ENCODE peak calls at places on chromosomes 3 and 15, in seven cellular contexts. D is psoas muscle, X is lung, U is breast epithelium, I is omental fat pad, L is right atrium auricular region, J is cardiac fibroblast. O is an unnamed sample.

GRCh38 chr3:3180421-3180820 is 930 bp upstream of the CRBN start:
- DNase-seq in U (no peak), D (no peak), J (no peak), X (no peak), I (no peak), L (no peak), O (no peak)

GRCh38 chr3:111072016-111072891 is 638 bp downstream of the NECTIN3 start:
- DNase-seq in L (no peak), U (no peak), X (no peak), I (no peak), D (peak), J (peak), O (peak)

GRCh38 chr3:63386568-63386967 is 108.5 kb downstream of the SYNPR start:
- DNase-seq in D (no peak), I (no peak), L (no peak), U (no peak), J (no peak), X (no peak), O (no peak)

GRCh38 chr3:134663646-134664456 is 13.0 kb upstream of the KY start:
- DNase-seq in X (no peak), J (peak), L (no peak), D (peak), U (no peak), I (no peak), O (no peak)

GRCh38 chr15:90818251-90819210 is 49.9 kb upstream of the FURIN start:
- DNase-seq in J (no peak), X (no peak), L (no peak), I (no peak), U (no peak), D (no peak), O (no peak)

GRCh38 chr3:170717410-170718402 is 131.8 kb upstream of the SLC7A14 start:
- DNase-seq in I (no peak), J (peak), D (peak), X (peak), U (no peak), L (peak), O (no peak)

GRCh38 chr3:73719877-73720276 is 95.1 kb upstream of the PDZRN3 start:
- DNase-seq in U (no peak), D (peak), J (peak), I (peak), X (no peak), L (no peak), O (no peak)

GRCh38 chr15:59892995-59893394 is 111.1 kb upstream of the FOXB1 start:
- DNase-seq in X (no peak), U (no peak), J (peak), L (no peak), I (no peak), D (no peak), O (no peak)

GRCh38 chr3:177928156-177928555 is 608.1 kb upstream of the KCNMB2 start:
- DNase-seq in I (no peak), L (no peak), U (no peak), D (no peak), J (peak), X (no peak), O (no peak)

GRCh38 chr3:154112146-154112545 is 9.0 kb upstream of the ARHGEF26 start:
- DNase-seq in I (no peak), D (no peak), L (no peak), J (no peak), U (no peak), X (no peak), O (no peak)

DNA sequence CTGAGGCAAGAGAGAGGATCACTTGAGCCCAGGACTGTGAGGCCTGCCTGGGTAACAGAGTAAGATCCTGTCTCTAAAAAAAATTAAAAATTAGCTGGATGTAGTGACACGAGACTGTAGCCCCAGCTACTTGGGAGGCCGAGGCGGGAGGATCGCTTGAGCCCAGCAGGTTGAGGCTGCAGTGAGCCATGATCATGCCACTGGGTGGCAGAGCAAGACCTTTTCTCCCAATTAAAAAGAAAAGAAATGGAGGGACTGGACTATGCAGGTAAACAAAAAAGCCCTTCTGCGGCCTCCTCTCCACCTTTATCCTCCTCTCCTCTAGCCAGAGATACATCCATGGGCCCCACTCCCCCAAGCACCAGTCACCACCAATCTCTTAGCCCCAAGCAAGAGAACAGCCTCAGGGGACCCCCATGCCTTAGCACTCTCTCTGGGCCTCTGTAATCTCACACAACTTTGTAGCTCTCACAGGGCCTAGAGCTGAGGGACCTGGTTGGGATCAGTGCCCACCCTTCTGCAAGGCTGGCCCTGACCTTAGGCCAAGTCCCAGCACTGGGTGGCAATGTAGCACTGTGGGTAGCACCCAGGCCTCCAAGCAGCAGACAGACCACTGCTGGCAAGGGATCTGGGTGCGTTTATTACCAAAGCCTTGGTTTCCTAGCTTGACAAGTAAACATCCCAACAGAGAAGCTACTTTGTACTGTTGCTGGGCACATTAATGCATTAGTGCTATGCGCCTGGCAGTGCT is 43.4 kb downstream of the FAM174B start:
- DNase-seq in I (no peak), L (no peak), J (no peak), X (no peak), U (no peak), D (no peak), O (no peak)
- TF ChIP-seq CTCF in I (no peak), L (no peak), J (no peak), X (no peak), U (no peak), D (no peak), O (no peak)

DNA sequence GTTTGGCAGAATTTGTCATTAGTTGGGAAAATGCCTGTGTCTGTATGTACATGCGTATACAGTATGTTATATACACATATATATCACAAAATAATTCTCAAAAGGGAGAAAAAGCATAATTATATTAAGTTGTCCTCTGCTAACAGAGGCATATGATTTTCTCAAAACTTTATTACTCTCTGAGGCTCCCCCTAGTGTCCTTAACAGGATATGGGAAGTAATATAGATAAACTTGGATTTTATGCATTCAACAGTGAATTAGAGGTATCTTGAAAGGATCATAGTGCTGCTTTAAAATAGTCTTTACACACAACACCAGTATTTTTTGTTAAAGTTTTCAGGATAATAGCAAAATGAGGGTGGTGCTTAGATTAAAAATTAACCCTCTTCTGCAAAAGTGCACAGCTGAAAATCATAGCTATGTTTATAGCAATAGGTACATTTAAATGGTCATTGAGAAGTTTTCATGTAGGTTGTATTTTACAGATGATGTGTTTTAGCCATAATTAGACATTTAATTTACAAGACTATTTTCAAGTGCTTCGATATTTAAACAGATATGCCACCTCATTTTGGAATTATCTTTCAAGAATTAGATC is 454.0 kb upstream of the ROBO2 start:
- DNase-seq in L (no peak), X (no peak), U (no peak), I (no peak), D (no peak), J (peak), O (no peak)
- TF ChIP-seq CTCF in L (no peak), X (no peak), U (no peak), I (no peak), D (peak), J (peak), O (peak)

DNA sequence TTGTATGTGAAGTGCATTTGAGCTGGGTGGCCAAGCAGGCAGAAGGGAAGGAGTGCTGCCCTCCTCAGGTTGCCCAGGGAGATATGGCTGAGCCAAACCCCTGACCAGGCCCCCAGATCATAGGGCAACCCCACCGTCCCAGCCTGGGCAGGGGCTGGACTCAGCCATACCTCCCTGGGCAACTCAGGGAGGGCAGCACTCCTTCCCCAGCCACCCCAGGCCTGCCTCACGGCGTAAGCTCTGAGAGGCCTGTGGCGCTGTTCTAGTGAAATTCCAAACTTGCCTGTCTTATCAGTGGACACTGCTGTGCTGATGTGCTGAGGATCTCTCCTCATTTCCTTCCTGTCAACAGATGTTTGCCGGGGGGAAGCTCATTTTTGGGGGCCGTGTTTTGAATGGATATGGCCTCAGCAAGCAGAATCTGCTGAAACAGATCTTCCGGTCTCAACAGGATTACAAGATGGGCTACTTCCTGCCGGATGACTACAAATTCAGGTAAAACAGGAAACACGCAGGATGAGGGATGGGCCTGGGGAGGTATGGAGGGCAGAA is 57.6 kb upstream of the FGD5 start:
- DNase-seq in X (no peak), L (no peak), I (no peak), J (no peak), U (no peak), D (no peak), O (no peak)
- TF ChIP-seq CTCF in X (no peak), L (no peak), I (no peak), J (no peak), U (no peak), D (no peak), O (no peak)

GRCh38 chr15:74414081-74414580 is 19.6 kb downstream of the SEMA7A start:
- DNase-seq in I (no peak), D (no peak), X (no peak), U (no peak), J (no peak), L (no peak), O (no peak)

GRCh38 chr15:74414603-74415338 is 19.0 kb downstream of the SEMA7A start:
- DNase-seq in I (no peak), D (no peak), L (no peak), U (no peak), J (no peak), X (no peak), O (no peak)

GRCh38 chr15:74412159-74412558 is 21.6 kb downstream of the SEMA7A start:
- DNase-seq in J (no peak), I (no peak), D (no peak), X (no peak), U (no peak), L (no peak), O (no peak)

GRCh38 chr15:74411686-74412085 is 22.1 kb downstream of the SEMA7A start:
- DNase-seq in L (no peak), D (no peak), X (no peak), I (no peak), U (no peak), J (no peak), O (no peak)

GRCh38 chr15:74413350-74414080 is 20.2 kb downstream of the SEMA7A start:
- DNase-seq in D (no peak), X (no peak), L (no peak), I (no peak), J (no peak), U (no peak), O (no peak)
- TF ChIP-seq CTCF in D (no peak), X (no peak), L (no peak), I (no peak), J (no peak), U (no peak), O (no peak)

O was measured in mesothelial cell of epicardium.